ENCODE peak calls at places on chromosome 1, in five cellular contexts. L is OCI-LY7, F is cardiac muscle cell, T is PC-3, C is stomach. O is an unnamed sample.

GRCh38 chr1:2209400-2210083 is 15.0 kb upstream of the FAAP20 start:
- DNase-seq in F (no peak), L (no peak), C (no peak), T (no peak), O (no peak)

GRCh38 chr1:231421616-231421970 is 494 bp downstream of the EGLN1 start:
- DNase-seq in L (peak; percentile 74), T (peak; percentile 57), C (peak; percentile 44), F (peak; percentile 57), O (peak; percentile 66)

GRCh38 chr1:107748529-107748928 is 216.5 kb downstream of the VAV3 start:
- DNase-seq in L (peak; percentile 30), F (peak; percentile 12), T (peak; percentile 56), C (no peak), O (no peak)

GRCh38 chr1:103949714-103950113 is 200.0 kb downstream of the AMY1C start:
- DNase-seq in C (no peak), T (no peak), L (no peak), F (no peak), O (no peak)

GRCh38 chr1:43270421-43271095 is 775 bp downstream of the TMEM125 start:
- DNase-seq in L (peak; percentile 18), F (peak; percentile 9), C (peak; percentile 93), T (peak; percentile 88), O (peak; percentile 66)

GRCh38 chr1:207304710-207305151 is 16.7 kb upstream of the CD55 start:
- DNase-seq in F (no peak), L (no peak), T (peak; percentile 99), C (no peak), O (no peak)

GRCh38 chr1:153945131-153945794 is 1.3 kb downstream of the DENND4B start:
- DNase-seq in T (no peak), C (peak; percentile 51), L (peak; percentile 84), F (peak; percentile 56), O (peak; percentile 83)

GRCh38 chr1:156600733-156601121 is 552 bp downstream of the GPATCH4 start:
- DNase-seq in L (no peak), C (no peak), F (peak; percentile 35), T (no peak), O (no peak)

GRCh38 chr1:219710529-219711194 is 97.8 kb upstream of the ZC3H11B start:
- DNase-seq in F (peak; percentile 50), L (no peak), T (peak; percentile 98), C (no peak), O (no peak)

GRCh38 chr1:222465211-222466041 is 82.5 kb downstream of the HHIPL2 start:
- DNase-seq in T (peak; percentile 100), F (peak; percentile 99), C (peak; percentile 94), L (peak; percentile 81), O (peak; percentile 97)

GRCh38 chr1:173128737-173129136 is 78.0 kb upstream of the TNFSF18 start:
- DNase-seq in T (no peak), L (no peak), F (no peak), C (peak; percentile 31), O (no peak)

GRCh38 chr1:182279724-182280506 is 111.7 kb downstream of the GLUL start:
- DNase-seq in C (no peak), T (no peak), F (no peak), L (no peak), O (no peak)

GRCh38 chr1:172699695-172700094 is 40.8 kb downstream of the FASLG start:
- DNase-seq in C (no peak), F (no peak), T (no peak), L (no peak), O (no peak)

GRCh38 chr1:172906778-172907592 is 143.8 kb downstream of the TNFSF18 start:
- DNase-seq in T (peak; percentile 99), L (peak; percentile 59), F (peak; percentile 75), C (no peak), O (no peak)

GRCh38 chr1:205348559-205349477 is 7.9 kb downstream of the KLHDC8A start:
- DNase-seq in F (no peak), L (peak; percentile 46), C (no peak), T (no peak), O (no peak)

GRCh38 chr1:15360681-15361080 is 49.0 kb upstream of the EFHD2 start:
- DNase-seq in C (no peak), L (no peak), T (no peak), F (no peak), O (no peak)

GRCh38 chr1:154258784-154259183 is 13.6 kb upstream of the HAX1 start:
- DNase-seq in T (no peak), L (no peak), F (no peak), C (no peak), O (no peak)

GRCh38 chr1:207925210-207925609 is 14.3 kb upstream of the CD34 start:
- DNase-seq in T (no peak), C (peak; percentile 31), F (peak; percentile 25), L (no peak), O (peak; percentile 69)

GRCh38 chr1:24683713-24684162 is 40.6 kb downstream of the SRRM1 start:
- DNase-seq in C (no peak), L (no peak), T (peak; percentile 96), F (peak; percentile 92), O (no peak)

GRCh38 chr1:226064816-226065248 is 2.3 kb downstream of the H3-3A start:
- DNase-seq in F (peak; percentile 77), C (peak; percentile 52), T (peak; percentile 81), L (peak; percentile 76), O (no peak)

GRCh38 chr1:56897150-56898004 is 42.8 kb downstream of the C8A start:
- DNase-seq in C (peak; percentile 58), T (no peak), L (no peak), F (peak; percentile 82), O (no peak)

GRCh38 chr1:215748431-215748830 is 181.3 kb downstream of the KCTD3 start:
- DNase-seq in C (no peak), T (no peak), L (no peak), F (no peak), O (no peak)

GRCh38 chr1:221458430-221459156 is 283.3 kb downstream of the DUSP10 start:
- DNase-seq in T (no peak), F (peak; percentile 85), L (no peak), C (no peak), O (no peak)

GRCh38 chr1:71587961-71588360 is 507.1 kb upstream of the ZRANB2 start:
- DNase-seq in C (no peak), T (peak; percentile 47), F (peak; percentile 25), L (no peak), O (no peak)

GRCh38 chr1:232038704-232039103 is 412.1 kb downstream of the DISC1 start:
- DNase-seq in F (peak; percentile 35), T (no peak), C (no peak), L (no peak), O (no peak)

GRCh38 chr1:207698822-207699483 is 52.9 kb upstream of the CD46 start:
- DNase-seq in C (peak; percentile 62), F (peak; percentile 75), L (peak; percentile 65), T (peak; percentile 93), O (no peak)

DNA sequence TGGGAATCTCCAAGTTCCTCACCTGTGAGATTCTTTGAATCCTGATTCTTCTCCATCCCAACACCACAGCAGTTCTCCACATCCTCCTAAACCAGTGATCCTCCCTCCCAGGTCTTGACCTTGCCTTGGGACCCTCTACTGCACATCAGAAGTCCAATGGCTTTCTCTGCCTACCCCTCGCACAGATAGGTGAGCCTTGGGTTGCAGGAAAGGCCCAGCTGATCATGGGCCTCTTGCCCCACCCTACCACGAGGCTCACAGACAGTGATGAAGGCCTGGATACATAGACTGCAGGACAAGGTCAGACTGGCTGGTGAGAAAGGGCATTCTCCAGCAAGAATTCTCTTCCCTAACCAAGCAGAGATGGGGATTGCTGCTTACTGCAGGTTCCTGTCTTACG is 825 bp downstream of the FABP3 start:
- DNase-seq in T (no peak), C (peak; percentile 24), L (no peak), F (no peak), O (no peak)
- H3K27ac ChIP-seq in T (no peak overlapping the region), C (peak overlapping the region; percentile 86), L (no peak overlapping the region), F (peak overlapping the region; percentile 100), O (no peak overlapping the region)

GRCh38 chr1:93150729-93151128 is 29.5 kb downstream of the TMED5 start:
- DNase-seq in C (no peak), T (no peak), F (no peak), L (no peak), O (no peak)

GRCh38 chr1:93152835-93153234 is 27.4 kb downstream of the TMED5 start:
- DNase-seq in F (no peak), T (no peak), L (no peak), C (no peak), O (no peak)

GRCh38 chr1:93148001-93148400 is 32.2 kb downstream of the TMED5 start:
- DNase-seq in C (no peak), T (no peak), L (no peak), F (peak; percentile 30), O (no peak)

GRCh38 chr1:93154898-93155297 is 25.3 kb downstream of the TMED5 start:
- DNase-seq in T (no peak), C (no peak), F (no peak), L (no peak), O (no peak)

GRCh38 chr1:93151474-93151873 is 28.7 kb downstream of the TMED5 start:
- DNase-seq in T (no peak), C (no peak), L (no peak), F (no peak), O (no peak)
- H3K4me1 ChIP-seq in T (no peaks in the 10 kb centered on the region), C (no peaks in the 10 kb centered on the region), L (no peaks in the 10 kb centered on the region), F (peaks cover 4% of the 10 kb centered on the region), O (no peaks in the 10 kb centered on the region)

GRCh38 chr1:91502138-91502881 is 1.7 kb downstream of the CDC7 start:
- DNase-seq in T (peak; percentile 3), L (peak; percentile 10), C (no peak), F (no peak), O (no peak)
- H3K27ac ChIP-seq in T (no peak overlapping the region), L (peak overlapping the region; percentile 72), C (peak overlapping the region; percentile 88), F (peak overlapping the region; percentile 55), O (no peak overlapping the region)

DNA sequence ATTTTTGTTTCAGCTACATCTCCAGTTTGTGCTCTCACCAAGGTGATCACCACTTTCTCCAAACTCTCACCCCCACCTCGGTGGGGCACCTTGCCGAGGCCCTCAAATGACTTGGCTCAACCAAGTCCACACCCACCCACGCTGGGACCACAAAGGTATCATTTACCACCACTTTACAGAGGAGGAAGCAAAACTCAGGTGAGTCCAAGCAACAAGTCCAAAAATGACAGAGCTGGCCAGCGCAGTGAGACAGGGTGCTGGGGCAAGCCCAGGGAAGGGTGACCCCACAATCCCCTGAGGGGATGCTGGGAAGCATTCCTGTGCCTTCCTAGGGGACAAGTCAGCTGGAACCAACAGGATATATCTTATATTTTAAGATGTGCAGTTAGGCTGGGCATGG is 24.7 kb downstream of the SSBP3 start:
- DNase-seq in T (no peak), C (no peak), L (no peak), F (no peak), O (no peak)
- H3K4me1 ChIP-seq in T (peaks cover 14% of the 10 kb centered on the region), C (peaks cover 98% of the 10 kb centered on the region), L (peaks cover 37% of the 10 kb centered on the region), F (peaks cover 49% of the 10 kb centered on the region), O (no peaks in the 10 kb centered on the region)

DNA sequence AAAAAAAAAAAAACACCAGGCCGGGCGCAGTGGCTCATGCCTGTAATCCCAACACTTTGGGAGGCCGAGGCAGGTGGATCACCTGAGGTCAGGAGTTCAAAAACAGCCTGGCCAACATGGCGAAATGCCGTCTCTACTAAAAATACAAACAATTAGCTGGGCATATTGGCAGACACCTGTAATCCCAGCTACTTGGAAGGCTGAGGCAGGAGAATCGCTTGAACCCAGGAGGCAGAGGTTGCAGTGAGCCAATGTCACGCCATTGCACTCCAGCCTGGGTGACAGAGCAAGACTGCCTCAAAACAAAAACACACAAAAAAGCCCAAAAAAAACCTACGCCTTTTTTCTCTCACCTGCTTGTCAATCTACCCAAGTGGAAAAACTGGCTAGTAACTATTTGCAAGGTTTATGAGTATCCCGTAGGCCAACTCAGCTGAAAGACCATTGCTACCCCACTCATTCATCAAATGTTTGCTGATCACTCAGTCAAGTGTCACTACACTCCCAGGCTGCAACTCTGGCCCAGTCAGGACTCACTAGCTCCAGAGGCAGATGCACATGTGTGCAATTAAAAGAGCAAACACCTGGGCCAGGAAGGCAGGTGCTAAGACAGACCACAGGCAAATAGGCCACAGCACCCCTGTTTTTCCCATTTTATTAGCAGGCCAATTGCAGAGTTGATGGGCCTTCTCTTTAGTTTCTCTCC is 2.0 kb downstream of the CSRP1 start:
- DNase-seq in T (peak; percentile 54), C (no peak), F (no peak), L (peak; percentile 57), O (no peak)
- H3K27ac ChIP-seq in T (peak overlapping the region; percentile 89), C (peak overlapping the region; percentile 95), F (peak overlapping the region; percentile 99), L (peak overlapping the region; percentile 59), O (peak overlapping the region; percentile 97)

O was measured in aorta.